ENCODE peak calls at places on chromosome 22, in six cellular contexts. K, U, A, P, T and D are unnamed samples.

GRCh38 chr22:28801845-28802594 is 1.7 kb upstream of the XBP1 start:
- DNase-seq in A (no peak), U (no peak), P (no peak), T (peak; percentile 65), K (no peak), D (no peak)

GRCh38 chr22:48456449-48456848 is 1371.2 kb downstream of the BRD1 start:
- DNase-seq in P (no peak), U (no peak), A (no peak), T (no peak), K (no peak), D (no peak)

GRCh38 chr22:49553518-49554295 is 274.0 kb downstream of the BRD1 start:
- DNase-seq in T (no peak), U (no peak), K (peak; percentile 49), P (peak; percentile 46), A (peak; percentile 57), D (peak; percentile 64)

GRCh38 chr22:44678245-44678979 is 23.6 kb upstream of the PRR5 start:
- DNase-seq in U (no peak), P (no peak), A (no peak), T (no peak), K (no peak), D (no peak)

GRCh38 chr22:42388130-42388797 is 43.9 kb downstream of the NFAM1 start:
- DNase-seq in K (no peak), P (no peak), A (no peak), T (no peak), U (no peak), D (no peak)

GRCh38 chr22:25448435-25449051 is 115.9 kb upstream of the GRK3 start:
- DNase-seq in A (no peak), K (no peak), P (no peak), U (no peak), T (peak; percentile 20), D (no peak)

GRCh38 chr22:49962751-49963646 is 2.4 kb downstream of the PIM3 start:
- DNase-seq in P (peak; percentile 80), K (peak; percentile 69), A (peak; percentile 91), U (no peak), T (peak; percentile 39), D (no peak)

GRCh38 chr22:49321477-49322055 is 506.1 kb downstream of the BRD1 start:
- DNase-seq in U (peak; percentile 52), K (no peak), A (peak; percentile 78), P (no peak), T (no peak), D (peak; percentile 56)

GRCh38 chr22:23000657-23001439 is 69.5 kb upstream of the GNAZ start:
- DNase-seq in K (no peak), T (no peak), U (no peak), A (no peak), P (no peak), D (no peak)

GRCh38 chr22:48424201-48424627 is 1403.5 kb downstream of the BRD1 start:
- DNase-seq in K (no peak), P (no peak), T (no peak), A (no peak), U (no peak), D (no peak)

GRCh38 chr22:47694536-47694935 is 932.1 kb downstream of the TBC1D22A start:
- DNase-seq in K (no peak), A (no peak), U (no peak), P (no peak), T (no peak), D (no peak)

GRCh38 chr22:27991586-27992293 is 72.7 kb upstream of the PITPNB start:
- DNase-seq in K (peak; percentile 42), T (no peak), U (no peak), P (peak; percentile 33), A (peak; percentile 76), D (no peak)

GRCh38 chr22:20130739-20131592 is 638 bp upstream of the ZDHHC8 start:
- DNase-seq in P (peak; percentile 94), K (peak; percentile 95), A (peak; percentile 94), T (peak; percentile 80), U (peak; percentile 86), D (no peak)

GRCh38 chr22:22955866-22956535 is 68.4 kb downstream of the IGLL5 start:
- DNase-seq in P (peak; percentile 79), K (peak; percentile 42), A (peak; percentile 91), T (peak; percentile 71), U (peak; percentile 69), D (no peak)

GRCh38 chr22:36510966-36511881 is 4.4 kb upstream of the FOXRED2 start:
- DNase-seq in T (peak; percentile 48), P (no peak), A (no peak), U (no peak), K (no peak), D (no peak)

GRCh38 chr22:38230108-38230825 is 28.5 kb downstream of the MAFF start:
- DNase-seq in T (peak; percentile 85), U (no peak), P (no peak), A (peak; percentile 92), K (no peak), D (no peak)
- TF ChIP-seq CTCF in T (peak; percentile 52), U (peak; percentile 59), P (no peak), A (no peak), K (no peak), D (peak; percentile 51)

GRCh38 chr22:24437091-24437490 is 9.7 kb downstream of the ADORA2A start:
- DNase-seq in A (no peak), K (peak; percentile 34), U (no peak), P (no peak), T (no peak), D (no peak)

GRCh38 chr22:24436553-24436952 is 9.2 kb downstream of the ADORA2A start:
- DNase-seq in K (peak; percentile 24), T (no peak), P (no peak), U (no peak), A (no peak), D (no peak)

GRCh38 chr22:24435861-24436351 is 8.5 kb downstream of the ADORA2A start:
- DNase-seq in U (no peak), A (no peak), K (peak; percentile 64), P (peak; percentile 46), T (no peak), D (no peak)

GRCh38 chr22:24440270-24440717 is 12.9 kb downstream of the ADORA2A start:
- DNase-seq in A (no peak), T (no peak), K (peak; percentile 40), P (no peak), U (no peak), D (no peak)

DNA sequence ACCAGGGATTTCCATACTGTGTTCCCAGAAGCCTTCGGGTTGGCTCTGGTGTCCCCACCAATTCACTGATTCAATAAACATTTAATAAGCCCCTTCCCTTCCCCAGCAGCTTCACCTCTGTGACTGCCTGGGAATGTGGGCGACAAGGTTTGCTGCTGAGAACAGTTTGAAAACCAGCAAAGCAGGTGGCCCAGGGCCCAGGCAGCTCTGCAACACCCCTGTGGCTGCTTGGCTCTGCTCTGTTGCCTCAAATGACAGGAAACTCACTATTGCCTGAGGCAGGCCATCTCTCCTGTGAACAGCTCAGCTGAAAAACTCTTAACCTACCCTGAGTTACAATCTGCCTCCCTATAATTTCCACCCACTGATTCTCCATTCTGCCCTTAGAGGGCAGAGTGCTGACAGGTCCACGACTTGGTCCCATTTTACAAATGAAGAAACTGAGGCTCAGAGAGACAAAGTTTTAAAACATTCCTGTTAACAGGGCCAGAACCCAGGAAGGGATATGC is 10.5 kb downstream of the ADORA2A start:
- DNase-seq in P (no peak), A (no peak), U (no peak), T (no peak), K (peak; percentile 16), D (no peak)
- TF ChIP-seq CTCF in P (no peak), A (no peak), U (no peak), T (no peak), K (no peak), D (no peak)

GRCh38 chr22:31162015-31162765 is 2.2 kb downstream of the RNF185 start:
- DNase-seq in A (no peak), P (no peak), U (no peak), T (no peak), K (no peak), D (no peak)
- TF ChIP-seq CTCF in A (no peak), P (no peak), U (peak; percentile 24), T (no peak), K (no peak), D (no peak)

GRCh38 chr22:46125816-46126770 is 24.2 kb upstream of the PPARA start:
- DNase-seq in A (no peak), T (peak; percentile 81), U (no peak), P (no peak), K (no peak), D (no peak)
- TF ChIP-seq CTCF in A (no peak), T (no peak), U (no peak), P (no peak), K (no peak), D (no peak)

DNA sequence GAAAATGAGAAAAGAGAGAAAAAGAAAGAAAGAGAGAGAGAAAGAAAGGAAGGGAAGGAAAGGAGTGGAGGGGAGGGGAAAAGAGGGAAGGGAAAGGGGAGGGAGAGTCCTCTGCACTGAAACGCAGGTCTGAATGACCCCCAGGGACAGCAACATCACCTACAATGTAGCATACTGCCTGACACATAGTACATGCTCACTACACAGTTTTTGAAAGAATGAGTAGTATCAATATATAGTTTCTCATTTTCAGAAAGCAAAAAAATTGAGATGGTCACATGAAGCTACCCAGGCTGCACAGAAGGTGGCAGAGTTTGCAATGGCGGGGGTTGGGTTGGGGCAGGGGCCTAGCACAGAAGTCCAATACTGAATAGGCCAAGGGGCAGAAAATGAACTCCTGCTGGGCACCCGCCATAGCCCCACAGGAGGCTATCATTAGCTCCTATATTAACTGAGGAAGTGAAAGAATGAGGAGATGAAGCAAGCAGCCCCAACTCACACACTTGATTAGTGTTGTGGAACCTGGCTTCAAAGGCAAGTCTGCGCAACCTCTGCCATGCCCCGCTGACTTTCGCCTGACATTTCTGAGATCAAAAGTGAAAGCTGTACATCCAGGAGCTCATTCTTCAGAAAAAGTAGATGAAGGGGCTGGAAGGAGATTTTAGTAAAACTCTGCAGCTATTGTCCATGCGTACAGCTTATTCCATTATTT is 241.2 kb upstream of the SYN3 start:
- DNase-seq in T (no peak), U (no peak), K (no peak), P (no peak), A (no peak), D (no peak)
- TF ChIP-seq CTCF in T (no peak), U (no peak), K (no peak), P (no peak), A (no peak), D (no peak)